ENCODE peak calls at places on chromosomes 3 and 15, in seven cellular contexts. J, F, U, Z, A, D and K are unnamed samples.

GRCh38 chr3:161946443-161946960 is 449.9 kb downstream of the OTOL1 start:
- DNase-seq in U (no peak), Z (no peak), A (no peak), D (no peak), J (no peak), F (no peak), K (no peak)

GRCh38 chr3:187594272-187594671 is 75.9 kb downstream of the SST start:
- DNase-seq in A (peak), U (no peak), D (no peak), F (peak), Z (no peak), J (no peak), K (no peak)

GRCh38 chr3:148450819-148451218 is 246.9 kb upstream of the AGTR1 start:
- DNase-seq in F (peak), J (no peak), U (no peak), Z (no peak), D (peak), A (peak), K (no peak)

GRCh38 chr3:128392812-128393544 is 73.7 kb downstream of the DNAJB8 start:
- DNase-seq in U (no peak), Z (no peak), F (no peak), D (no peak), J (no peak), A (no peak), K (no peak)

GRCh38 chr15:84600331-84600686 is 500 bp upstream of the ZSCAN2 start:
- DNase-seq in F (peak), J (peak), A (peak), U (peak), D (peak), Z (peak), K (peak)

GRCh38 chr3:18717588-18717987 is 292.4 kb upstream of the SATB1 start:
- DNase-seq in U (no peak), F (no peak), Z (no peak), A (no peak), D (no peak), J (no peak), K (no peak)

GRCh38 chr15:36472672-36473071 is 106.8 kb upstream of the CDIN1 start:
- DNase-seq in J (no peak), Z (no peak), A (no peak), D (no peak), U (no peak), F (no peak), K (no peak)

GRCh38 chr3:146345900-146346299 is 95.0 kb upstream of the PLSCR4 start:
- DNase-seq in A (no peak), F (peak), J (no peak), U (no peak), Z (no peak), D (no peak), K (no peak)

GRCh38 chr3:161310649-161311423 is 60.5 kb downstream of the SPTSSB start:
- DNase-seq in J (no peak), F (no peak), D (no peak), Z (peak), U (no peak), A (no peak), K (no peak)

GRCh38 chr3:190044142-190044541 is 76.6 kb downstream of the P3H2 start:
- DNase-seq in J (peak), D (no peak), F (no peak), A (no peak), Z (no peak), U (no peak), K (no peak)

GRCh38 chr3:5071061-5071460 is 51.0 kb upstream of the ARL8B start:
- DNase-seq in A (no peak), F (no peak), Z (no peak), U (no peak), D (peak), J (peak), K (no peak)
- TF ChIP-seq EZH2phosphoT487 in A (no peak), F (no peak), Z (no peak), U (no peak), D (no peak), J (no peak), K (no peak)

GRCh38 chr15:44545934-44546802 is 9.2 kb downstream of the EIF3J start:
- DNase-seq in A (no peak), D (no peak), J (peak), U (no peak), F (peak), Z (peak), K (peak)

GRCh38 chr15:44554934-44555723 is 18.2 kb downstream of the EIF3J start:
- DNase-seq in A (no peak), D (no peak), J (no peak), Z (no peak), U (no peak), F (no peak), K (no peak)

GRCh38 chr15:44550734-44551133 is 13.8 kb downstream of the EIF3J start:
- DNase-seq in F (no peak), U (no peak), A (no peak), J (no peak), Z (no peak), D (no peak), K (no peak)

DNA sequence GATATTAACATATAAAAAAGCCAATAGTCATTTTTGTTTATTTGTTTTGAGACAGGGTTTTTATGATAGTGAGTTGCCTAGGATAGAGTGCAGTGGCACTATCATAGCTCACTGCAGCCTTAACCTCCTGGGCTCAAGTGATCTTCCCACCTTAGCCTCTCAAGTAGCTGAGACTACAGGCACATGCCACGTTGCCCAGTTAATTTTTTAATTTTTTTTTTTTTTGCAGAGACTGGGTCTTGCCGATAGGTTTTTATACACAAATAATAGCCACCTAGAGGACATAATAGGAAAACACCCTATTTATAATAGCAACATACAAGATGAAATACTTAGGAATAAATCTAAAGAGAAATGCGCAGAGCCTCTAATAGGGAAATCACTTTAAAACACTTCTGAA is 13.3 kb downstream of the EIF3J start:
- DNase-seq in Z (no peak), J (peak), F (no peak), U (no peak), D (no peak), A (no peak), K (peak)
- TF ChIP-seq EZH2 in Z (no peak), J (no peak), F (no peak), U (no peak), D (no peak), A (no peak), K (no peak)

DNA sequence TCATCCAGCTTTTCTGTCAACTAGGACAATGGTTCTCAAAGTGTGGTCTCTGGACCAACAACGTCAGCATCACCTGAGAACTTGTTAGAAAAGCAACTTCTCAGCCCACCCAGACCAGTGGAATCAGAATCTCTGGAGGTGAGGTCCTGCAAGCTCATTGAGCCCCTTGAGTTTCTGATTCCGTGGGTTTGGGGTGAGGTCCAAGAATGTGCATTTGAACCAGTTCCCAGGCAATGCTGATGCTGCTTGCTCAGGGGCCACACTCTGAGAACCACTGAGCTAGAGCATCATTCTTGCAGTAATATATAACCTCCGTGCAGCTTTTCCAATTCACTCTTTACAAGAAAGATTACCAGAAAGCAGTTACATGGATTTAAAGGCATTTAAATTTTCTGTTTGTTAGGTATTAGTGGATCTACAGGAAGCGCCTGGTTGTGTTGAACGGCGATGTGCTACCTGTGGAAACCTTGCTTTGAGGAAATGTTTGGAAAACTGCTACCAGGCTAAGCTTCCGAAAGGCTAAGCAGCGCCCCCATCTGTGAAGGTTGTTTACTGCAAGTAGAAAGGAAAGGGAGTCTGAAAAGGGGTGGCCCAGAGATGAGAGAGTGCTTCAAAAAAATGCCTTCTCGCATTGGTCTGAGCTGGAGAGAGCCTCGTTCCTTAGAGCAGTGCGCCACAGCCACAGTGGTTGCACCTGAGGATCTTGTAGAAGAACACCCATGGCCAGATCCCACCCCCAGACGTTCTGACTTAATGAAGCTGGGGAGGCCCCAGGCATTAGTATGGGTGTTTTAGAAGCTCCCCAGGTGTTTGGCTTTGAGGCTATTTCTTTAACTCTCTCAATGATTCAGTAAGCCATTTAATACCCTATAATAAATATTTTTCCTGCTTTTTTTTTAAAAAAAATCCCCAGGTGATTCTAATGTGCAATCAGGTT is 50.0 kb downstream of the RLBP1 start:
- DNase-seq in J (peak), F (peak), A (peak), U (peak), D (peak), Z (peak), K (peak)
- H3K4me3 ChIP-seq in J (no peak), F (no peak), A (no peak), U (no peak), D (no peak), Z (no peak), K (no peak)

GRCh38 chr15:67469680-67470079 is 51.3 kb upstream of the C15orf61 start:
- DNase-seq in Z (no peak), F (no peak), D (no peak), J (no peak), A (no peak), U (no peak), K (no peak)

GRCh38 chr15:67472957-67473356 is 48.0 kb upstream of the C15orf61 start:
- DNase-seq in F (no peak), D (no peak), J (peak), A (no peak), Z (no peak), U (no peak), K (no peak)

GRCh38 chr15:67465196-67465952 is 55.6 kb upstream of the C15orf61 start:
- DNase-seq in Z (no peak), F (no peak), J (no peak), D (no peak), A (no peak), U (no peak), K (no peak)

GRCh38 chr15:67463488-67463887 is 57.4 kb upstream of the C15orf61 start:
- DNase-seq in Z (no peak), J (no peak), D (no peak), F (no peak), A (no peak), U (no peak), K (no peak)

GRCh38 chr15:67468431-67468830 is 52.5 kb upstream of the C15orf61 start:
- DNase-seq in A (no peak), F (no peak), J (no peak), Z (no peak), U (no peak), D (no peak), K (no peak)
- TF ChIP-seq EZH2phosphoT487 in A (no peak), F (no peak), J (no peak), Z (no peak), U (no peak), D (no peak), K (no peak)

DNA sequence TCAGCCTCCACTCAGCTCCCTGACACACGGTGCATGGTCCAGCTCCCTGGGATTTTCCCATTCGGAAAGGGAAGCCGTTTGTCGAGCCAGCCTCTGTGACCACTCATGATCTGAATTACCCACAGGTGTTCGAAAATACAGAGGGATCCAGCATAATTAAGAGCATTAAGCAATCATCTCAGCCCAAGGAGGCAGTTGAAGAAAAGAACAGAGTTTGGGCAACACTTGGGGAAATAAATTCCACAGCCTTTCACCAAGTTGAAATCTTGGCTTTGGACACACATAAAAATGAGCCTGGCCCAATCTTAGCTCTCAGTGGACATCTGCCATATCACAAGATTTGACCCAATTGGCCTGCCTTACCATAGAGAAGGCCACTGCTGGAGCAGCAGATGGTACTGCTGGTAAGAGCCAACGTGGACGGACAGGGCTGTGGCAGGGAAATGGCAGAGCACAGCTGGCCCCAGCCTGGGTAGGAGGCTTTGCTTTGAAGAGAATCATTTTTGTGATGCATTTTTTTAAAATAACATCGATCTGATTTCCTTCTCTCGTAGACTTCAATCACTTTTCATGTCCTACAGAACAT is 13.0 kb downstream of the FOXP1 start:
- DNase-seq in F (no peak), Z (no peak), D (no peak), A (no peak), U (no peak), J (no peak), K (no peak)
- TF ChIP-seq EZH2 in F (no peak), Z (no peak), D (no peak), A (no peak), U (no peak), J (no peak), K (no peak)